ENCODE peak calls at places on chromosome 5, in five cellular contexts. K is GM03348, R is PC-3, A is anterior cingulate cortex, M is fibroblast of mammary gland. P is an unnamed sample.

GRCh38 chr5:100902406-100903035 is 561 bp downstream of the ST8SIA4 start:
- DNase-seq in R (peak), M (no peak), K (no peak), A (no peak), P (peak)

GRCh38 chr5:126369995-126370731 is 53.0 kb upstream of the GRAMD2B start:
- DNase-seq in K (peak), A (no peak), M (no peak), R (peak), P (no peak)

GRCh38 chr5:67038817-67039603 is 157.6 kb downstream of the CD180 start:
- DNase-seq in A (no peak), K (peak), R (peak), M (peak), P (no peak)

GRCh38 chr5:135027318-135027698 is 6.7 kb downstream of the PITX1 start:
- DNase-seq in K (no peak), R (no peak), A (no peak), M (no peak), P (no peak)

GRCh38 chr5:5419291-5420210 is 2.9 kb upstream of the ICE1 start:
- DNase-seq in M (peak), A (no peak), K (peak), R (peak), P (no peak)

GRCh38 chr5:168288349-168289245 is 2.8 kb upstream of the WWC1 start:
- DNase-seq in M (no peak), R (peak), A (no peak), K (no peak), P (no peak)

GRCh38 chr5:150016537-150016936 is 16.0 kb downstream of the HMGXB3 start:
- DNase-seq in A (no peak), M (no peak), K (no peak), R (no peak), P (no peak)

GRCh38 chr5:164832545-164832944 is 1327.1 kb downstream of the MAT2B start:
- DNase-seq in R (no peak), K (no peak), A (no peak), M (no peak), P (no peak)

GRCh38 chr5:135951807-135952206 is 3.0 kb downstream of the LECT2 start:
- DNase-seq in K (no peak), M (no peak), R (no peak), A (no peak), P (no peak)

P was measured in spleen.